ENCODE peak calls at places on chromosomes 16 and 17, in nine cellular contexts. One of them, this sample, is unnamed.

GRCh38 chr16:46857261-46857962 is 26.4 kb upstream of the C16orf87 start:
- DNase-seq in gastrocnemius medialis: peak; percentile 3
- DNase-seq in right lobe of liver: no peak
- DNase-seq in IMR-90: peak; percentile 82
- DNase-seq in prostate gland: peak; percentile 30
- DNase-seq in uterus: no peak
- DNase-seq in BJ: no peak
- DNase-seq in cardiac muscle cell: peak; percentile 63
- DNase-seq in ascending aorta: no peak
- DNase-seq in this sample: peak; percentile 71

GRCh38 chr16:81996664-81997529 is 14.4 kb downstream of the SDR42E1 start:
- DNase-seq in gastrocnemius medialis: no peak
- DNase-seq in right lobe of liver: no peak
- DNase-seq in IMR-90: peak; percentile 57
- DNase-seq in prostate gland: no peak
- DNase-seq in uterus: peak; percentile 20
- DNase-seq in BJ: peak; percentile 12
- DNase-seq in cardiac muscle cell: peak; percentile 2
- DNase-seq in ascending aorta: no peak
- DNase-seq in this sample: no peak

GRCh38 chr17:19288453-19288852 is 51.3 kb downstream of the EPN2 start:
- DNase-seq in gastrocnemius medialis: no peak
- DNase-seq in right lobe of liver: no peak
- DNase-seq in IMR-90: no peak
- DNase-seq in prostate gland: no peak
- DNase-seq in uterus: no peak
- DNase-seq in BJ: no peak
- DNase-seq in cardiac muscle cell: peak; percentile 75
- DNase-seq in ascending aorta: no peak
- DNase-seq in this sample: no peak

GRCh38 chr16:30931068-30931655 is 7.8 kb downstream of the FBXL19 start:
- DNase-seq in gastrocnemius medialis: no peak
- DNase-seq in right lobe of liver: no peak
- DNase-seq in IMR-90: no peak
- DNase-seq in prostate gland: no peak
- DNase-seq in uterus: no peak
- DNase-seq in BJ: no peak
- DNase-seq in cardiac muscle cell: peak; percentile 37
- DNase-seq in ascending aorta: no peak
- DNase-seq in this sample: no peak

GRCh38 chr17:67994827-67995567 is 1.3 kb downstream of the C17orf58 start:
- DNase-seq in gastrocnemius medialis: no peak
- DNase-seq in right lobe of liver: no peak
- DNase-seq in IMR-90: peak; percentile 83
- DNase-seq in prostate gland: peak; percentile 33
- DNase-seq in uterus: peak; percentile 30
- DNase-seq in BJ: peak; percentile 53
- DNase-seq in cardiac muscle cell: no peak
- DNase-seq in ascending aorta: peak; percentile 65
- DNase-seq in this sample: peak; percentile 67

GRCh38 chr16:50673496-50674275 is 7.4 kb downstream of the SNX20 start:
- DNase-seq in gastrocnemius medialis: no peak
- DNase-seq in right lobe of liver: no peak
- DNase-seq in IMR-90: no peak
- DNase-seq in prostate gland: no peak
- DNase-seq in uterus: no peak
- DNase-seq in BJ: no peak
- DNase-seq in cardiac muscle cell: no peak
- DNase-seq in ascending aorta: no peak
- DNase-seq in this sample: no peak

GRCh38 chr17:28725166-28725659 is 820 bp downstream of the TLCD1 start:
- DNase-seq in gastrocnemius medialis: no peak
- DNase-seq in right lobe of liver: no peak
- DNase-seq in IMR-90: peak; percentile 65
- DNase-seq in prostate gland: no peak
- DNase-seq in uterus: no peak
- DNase-seq in BJ: no peak
- DNase-seq in cardiac muscle cell: no peak
- DNase-seq in ascending aorta: no peak
- DNase-seq in this sample: no peak

GRCh38 chr16:87834668-87835473 is 34.4 kb downstream of the SLC7A5 start:
- DNase-seq in gastrocnemius medialis: no peak
- DNase-seq in right lobe of liver: no peak
- DNase-seq in IMR-90: peak; percentile 65
- DNase-seq in prostate gland: no peak
- DNase-seq in uterus: no peak
- DNase-seq in BJ: no peak
- DNase-seq in cardiac muscle cell: peak; percentile 87
- DNase-seq in ascending aorta: no peak
- DNase-seq in this sample: peak; percentile 96

GRCh38 chr16:49513040-49513439 is 139.4 kb downstream of the C16orf78 start:
- DNase-seq in gastrocnemius medialis: no peak
- DNase-seq in right lobe of liver: no peak
- DNase-seq in IMR-90: no peak
- DNase-seq in prostate gland: no peak
- DNase-seq in uterus: no peak
- DNase-seq in BJ: no peak
- DNase-seq in cardiac muscle cell: no peak
- DNase-seq in ascending aorta: no peak
- DNase-seq in this sample: peak; percentile 47

GRCh38 chr16:75238132-75238852 is 13.1 kb downstream of the BCAR1 start:
- DNase-seq in gastrocnemius medialis: peak; percentile 88
- DNase-seq in right lobe of liver: peak; percentile 40
- DNase-seq in IMR-90: peak; percentile 91
- DNase-seq in prostate gland: peak; percentile 74
- DNase-seq in uterus: peak; percentile 92
- DNase-seq in BJ: no peak
- DNase-seq in cardiac muscle cell: peak; percentile 90
- DNase-seq in ascending aorta: peak; percentile 96
- DNase-seq in this sample: peak; percentile 61

GRCh38 chr17:40121191-40121885 is 433 bp upstream of the MSL1 start:
- DNase-seq in gastrocnemius medialis: no peak
- DNase-seq in right lobe of liver: peak; percentile 63
- DNase-seq in IMR-90: peak; percentile 49
- DNase-seq in prostate gland: no peak
- DNase-seq in uterus: peak; percentile 71
- DNase-seq in BJ: no peak
- DNase-seq in cardiac muscle cell: peak; percentile 65
- DNase-seq in ascending aorta: no peak
- DNase-seq in this sample: peak; percentile 66

GRCh38 chr16:68446941-68447675 is 1.2 kb downstream of the SMPD3 start:
- DNase-seq in gastrocnemius medialis: no peak
- DNase-seq in right lobe of liver: peak; percentile 23
- DNase-seq in IMR-90: no peak
- DNase-seq in prostate gland: no peak
- DNase-seq in uterus: no peak
- DNase-seq in BJ: no peak
- DNase-seq in cardiac muscle cell: no peak
- DNase-seq in ascending aorta: no peak
- DNase-seq in this sample: no peak
- H3K27me3 ChIP-seq in gastrocnemius medialis: peaks cover 10% of the 10 kb centered on the region
- H3K27me3 ChIP-seq in right lobe of liver: no peaks in the 10 kb centered on the region
- H3K27me3 ChIP-seq in IMR-90: peaks cover 13% of the 10 kb centered on the region
- H3K27me3 ChIP-seq in prostate gland: no peaks in the 10 kb centered on the region
- H3K27me3 ChIP-seq in uterus: no peaks in the 10 kb centered on the region
- H3K27me3 ChIP-seq in BJ: peaks cover 11% of the 10 kb centered on the region
- H3K27me3 ChIP-seq in cardiac muscle cell: peaks cover 29% of the 10 kb centered on the region
- H3K27me3 ChIP-seq in ascending aorta: peaks cover 2% of the 10 kb centered on the region
- H3K27me3 ChIP-seq in this sample: no peaks in the 10 kb centered on the region

GRCh38 chr16:1745181-1745899 is 26.0 kb downstream of the NME3 start:
- DNase-seq in gastrocnemius medialis: no peak
- DNase-seq in right lobe of liver: no peak
- DNase-seq in IMR-90: peak; percentile 59
- DNase-seq in prostate gland: no peak
- DNase-seq in uterus: no peak
- DNase-seq in BJ: peak; percentile 75
- DNase-seq in cardiac muscle cell: no peak
- DNase-seq in ascending aorta: no peak
- DNase-seq in this sample: peak; percentile 73

GRCh38 chr16:1747934-1748333 is 23.4 kb downstream of the NME3 start:
- DNase-seq in gastrocnemius medialis: no peak
- DNase-seq in right lobe of liver: no peak
- DNase-seq in IMR-90: no peak
- DNase-seq in prostate gland: no peak
- DNase-seq in uterus: no peak
- DNase-seq in BJ: no peak
- DNase-seq in cardiac muscle cell: no peak
- DNase-seq in ascending aorta: no peak
- DNase-seq in this sample: no peak

GRCh38 chr16:1745900-1746692 is 25.2 kb downstream of the NME3 start:
- DNase-seq in gastrocnemius medialis: no peak
- DNase-seq in right lobe of liver: no peak
- DNase-seq in IMR-90: peak; percentile 53
- DNase-seq in prostate gland: no peak
- DNase-seq in uterus: no peak
- DNase-seq in BJ: peak; percentile 37
- DNase-seq in cardiac muscle cell: no peak
- DNase-seq in ascending aorta: no peak
- DNase-seq in this sample: peak; percentile 81

GRCh38 chr16:1744338-1744840 is 27.0 kb downstream of the NME3 start:
- DNase-seq in gastrocnemius medialis: no peak
- DNase-seq in right lobe of liver: no peak
- DNase-seq in IMR-90: no peak
- DNase-seq in prostate gland: no peak
- DNase-seq in uterus: no peak
- DNase-seq in BJ: no peak
- DNase-seq in cardiac muscle cell: no peak
- DNase-seq in ascending aorta: no peak
- DNase-seq in this sample: no peak

DNA sequence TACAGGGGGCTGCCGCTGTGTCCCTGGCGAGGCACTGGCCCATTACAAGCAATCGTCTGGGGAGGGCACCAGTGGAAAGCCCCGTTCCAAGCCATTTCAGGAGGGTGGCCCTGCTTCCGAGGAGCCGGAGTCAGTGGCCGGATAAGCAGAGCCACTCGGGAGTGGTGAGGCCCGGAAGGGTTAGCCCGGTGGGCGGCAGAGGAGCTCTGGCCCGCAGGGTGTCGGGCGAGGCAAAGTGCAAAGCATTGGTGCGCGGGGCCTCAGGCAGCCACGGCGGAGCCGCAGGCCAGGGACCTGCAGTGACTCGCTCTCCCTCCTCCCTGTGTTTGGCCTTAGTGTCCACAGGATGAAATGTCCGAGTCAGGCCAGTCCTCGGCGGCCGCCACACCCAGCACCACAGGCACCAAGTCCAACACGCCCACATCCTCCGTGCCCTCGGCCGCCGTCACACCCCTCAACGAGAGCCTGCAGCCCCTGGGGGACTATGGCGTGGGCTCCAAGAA is 24.6 kb downstream of the NME3 start:
- DNase-seq in gastrocnemius medialis: no peak
- DNase-seq in right lobe of liver: no peak
- DNase-seq in IMR-90: no peak
- DNase-seq in prostate gland: no peak
- DNase-seq in uterus: no peak
- DNase-seq in BJ: no peak
- DNase-seq in cardiac muscle cell: no peak
- DNase-seq in ascending aorta: no peak
- DNase-seq in this sample: no peak
- H3K27me3 ChIP-seq in gastrocnemius medialis: no peaks in the 10 kb centered on the region
- H3K27me3 ChIP-seq in right lobe of liver: no peaks in the 10 kb centered on the region
- H3K27me3 ChIP-seq in IMR-90: no peaks in the 10 kb centered on the region
- H3K27me3 ChIP-seq in prostate gland: no peaks in the 10 kb centered on the region
- H3K27me3 ChIP-seq in uterus: no peaks in the 10 kb centered on the region
- H3K27me3 ChIP-seq in BJ: no peaks in the 10 kb centered on the region
- H3K27me3 ChIP-seq in cardiac muscle cell: no peaks in the 10 kb centered on the region
- H3K27me3 ChIP-seq in ascending aorta: no peaks in the 10 kb centered on the region
- H3K27me3 ChIP-seq in this sample: no peaks in the 10 kb centered on the region

DNA sequence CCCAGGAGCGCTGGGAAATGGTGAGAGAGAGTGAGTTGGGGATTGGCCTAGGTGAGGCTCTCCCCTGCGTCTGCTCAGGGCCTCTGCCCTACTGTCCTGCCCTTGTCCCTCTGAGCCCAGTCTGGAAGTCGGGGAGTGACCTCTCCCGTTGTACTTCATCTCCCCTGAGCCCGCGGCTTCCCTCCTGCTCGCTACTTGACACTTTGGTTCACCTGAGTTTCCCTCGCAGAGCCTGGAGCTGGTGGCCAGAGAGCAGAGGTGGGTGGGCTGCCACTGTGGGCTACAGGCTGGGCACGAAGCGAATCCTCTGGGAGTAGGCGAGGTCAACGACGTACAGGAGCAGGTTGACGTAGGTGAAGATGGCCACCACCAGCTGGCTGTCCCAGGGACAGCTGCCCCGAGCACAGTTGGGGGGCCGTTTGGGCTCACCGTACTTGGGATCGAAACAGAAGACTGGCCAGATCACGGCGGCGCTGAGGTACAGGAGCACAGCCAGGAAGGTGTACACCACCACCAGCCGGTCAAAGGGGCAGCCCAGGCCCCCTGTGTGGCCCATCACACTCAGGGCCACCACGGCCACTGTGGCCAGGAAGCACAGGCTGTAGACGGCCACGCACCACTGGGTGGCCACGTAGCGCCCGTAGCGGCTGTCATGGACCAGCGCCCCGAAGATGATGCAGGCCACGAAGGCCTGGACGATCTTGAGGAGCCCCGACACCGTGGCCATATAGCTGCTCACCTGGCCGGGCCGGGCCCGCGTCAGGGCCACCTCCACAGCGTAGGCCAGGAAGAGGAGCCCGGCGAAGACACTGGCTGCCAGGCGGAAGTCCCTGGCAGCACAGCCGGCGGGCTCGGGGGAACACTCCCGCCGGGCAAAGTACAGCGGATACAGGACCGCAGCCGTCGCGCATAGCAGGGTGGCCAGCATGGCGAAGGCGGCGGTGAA is 3.7 kb upstream of the PYCR1 start:
- DNase-seq in gastrocnemius medialis: no peak
- DNase-seq in right lobe of liver: no peak
- DNase-seq in IMR-90: no peak
- DNase-seq in prostate gland: no peak
- DNase-seq in uterus: no peak
- DNase-seq in BJ: no peak
- DNase-seq in cardiac muscle cell: no peak
- DNase-seq in ascending aorta: no peak
- DNase-seq in this sample: no peak
- H3K27me3 ChIP-seq in gastrocnemius medialis: no peaks in the 10 kb centered on the region
- H3K27me3 ChIP-seq in right lobe of liver: no peaks in the 10 kb centered on the region
- H3K27me3 ChIP-seq in IMR-90: peaks cover 25% of the 10 kb centered on the region
- H3K27me3 ChIP-seq in prostate gland: no peaks in the 10 kb centered on the region
- H3K27me3 ChIP-seq in uterus: no peaks in the 10 kb centered on the region
- H3K27me3 ChIP-seq in BJ: peaks cover 6% of the 10 kb centered on the region
- H3K27me3 ChIP-seq in cardiac muscle cell: no peaks in the 10 kb centered on the region
- H3K27me3 ChIP-seq in ascending aorta: peaks cover 10% of the 10 kb centered on the region
- H3K27me3 ChIP-seq in this sample: no peaks in the 10 kb centered on the region

DNA sequence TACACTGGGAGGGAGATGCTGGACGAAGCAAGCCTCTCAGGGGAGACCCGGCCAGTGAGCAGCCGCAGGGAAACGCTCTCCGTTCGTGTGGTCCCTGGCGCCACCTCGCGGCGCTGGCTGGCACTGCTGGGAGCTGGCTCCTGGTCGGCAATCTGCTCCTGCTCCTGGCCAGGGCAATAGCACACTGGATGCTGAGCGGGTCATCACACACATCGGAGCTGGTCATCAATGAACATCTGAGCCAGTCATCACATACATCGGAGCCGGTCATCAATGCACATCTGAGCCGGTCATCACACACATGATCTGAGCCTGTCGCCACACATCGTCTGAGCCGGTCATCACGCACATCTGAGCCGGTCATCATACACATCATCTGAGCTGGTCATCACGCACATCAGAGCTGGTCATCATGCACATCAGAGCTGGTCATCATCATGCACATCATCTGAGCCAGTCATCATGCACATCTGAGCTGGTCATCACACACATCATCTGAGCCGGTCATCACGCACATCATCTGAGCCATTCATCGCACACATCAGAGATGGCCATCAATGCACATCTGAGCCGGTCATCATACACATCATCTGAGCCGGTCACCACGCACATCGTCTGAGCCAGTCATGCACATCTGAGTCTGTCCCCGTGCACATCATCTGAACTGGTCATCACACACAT is 217.4 kb downstream of the RBFOX3 start:
- DNase-seq in gastrocnemius medialis: peak; percentile 39
- DNase-seq in right lobe of liver: peak; percentile 77
- DNase-seq in IMR-90: peak; percentile 40
- DNase-seq in prostate gland: peak; percentile 69
- DNase-seq in uterus: peak; percentile 77
- DNase-seq in BJ: no peak
- DNase-seq in cardiac muscle cell: peak; percentile 91
- DNase-seq in ascending aorta: peak; percentile 85
- DNase-seq in this sample: peak; percentile 92
- H3K27me3 ChIP-seq in gastrocnemius medialis: peaks cover 78% of the 10 kb centered on the region
- H3K27me3 ChIP-seq in right lobe of liver: peaks cover 5% of the 10 kb centered on the region
- H3K27me3 ChIP-seq in IMR-90: peaks cover 19% of the 10 kb centered on the region
- H3K27me3 ChIP-seq in prostate gland: peaks cover 7% of the 10 kb centered on the region
- H3K27me3 ChIP-seq in uterus: no peaks in the 10 kb centered on the region
- H3K27me3 ChIP-seq in BJ: peaks cover 18% of the 10 kb centered on the region
- H3K27me3 ChIP-seq in cardiac muscle cell: peaks cover 79% of the 10 kb centered on the region
- H3K27me3 ChIP-seq in ascending aorta: peaks cover 7% of the 10 kb centered on the region
- H3K27me3 ChIP-seq in this sample: peaks cover 52% of the 10 kb centered on the region